ENCODE peak calls at places on chromosomes 5 and 9, in seven cellular contexts. F is mammary epithelial cell; Q is GM23248; M is H1; Z is psoas muscle; W is CD8-positive, alpha-beta memory T cell; G is stomach. I is an unnamed sample. For H3K4me1 and H3K9me3, the result is how much of the 10 kb centered on the place peaks cover.

GRCh38 chr5:43027054-43027785 is 12.9 kb downstream of the ANXA2R start:
- DNase-seq in G (no peak), Z (no peak), M (no peak), F (no peak), Q (no peak), W (no peak), I (no peak)

GRCh38 chr5:98158440-98158839 is 615.0 kb upstream of the RGMB start:
- DNase-seq in Z (no peak), Q (no peak), G (no peak), M (no peak), W (no peak), F (no peak), I (no peak)

GRCh38 chr5:123448017-123448617 is 24.9 kb upstream of the CEP120 start:
- DNase-seq in G (no peak), F (no peak), M (no peak), W (no peak), Q (no peak), Z (no peak), I (no peak)

GRCh38 chr5:142894749-142895148 is 124.6 kb downstream of the ARHGAP26 start:
- DNase-seq in G (no peak), Z (no peak), M (no peak), F (no peak), W (no peak), Q (peak), I (no peak)

GRCh38 chr9:504921-505821 is 290.5 kb downstream of the DOCK8 start:
- DNase-seq in W (peak), F (peak), Q (peak), M (peak), Z (peak), G (peak), I (no peak)

GRCh38 chr5:164097747-164098146 is 592.3 kb downstream of the MAT2B start:
- DNase-seq in F (peak), Z (no peak), G (no peak), M (no peak), Q (no peak), W (no peak), I (no peak)

GRCh38 chr5:7754997-7755596 is 95.8 kb downstream of the CFAP90 start:
- DNase-seq in G (peak), Z (peak), M (peak), W (no peak), Q (peak), F (peak), I (peak)

GRCh38 chr9:70406446-70406862 is 8.0 kb downstream of the KLF9 start:
- DNase-seq in Z (no peak), W (no peak), G (no peak), Q (peak), M (no peak), F (no peak), I (no peak)

GRCh38 chr5:148125641-148126040 is 42.7 kb upstream of the SPINK14 start:
- DNase-seq in Z (no peak), Q (peak), F (peak), G (no peak), W (no peak), M (no peak), I (no peak)

GRCh38 chr9:130039504-130040147 is 3.4 kb downstream of the FNBP1 start:
- DNase-seq in M (no peak), F (no peak), W (peak), Q (no peak), G (no peak), Z (no peak), I (peak)

GRCh38 chr9:133050781-133051180 is 11.0 kb upstream of the CEL start:
- DNase-seq in G (peak), M (no peak), Z (no peak), F (no peak), W (no peak), Q (no peak), I (peak)

GRCh38 chr5:162068412-162068811 is 839 bp downstream of the GABRG2 start:
- DNase-seq in Q (peak), W (no peak), G (no peak), M (peak), F (peak), Z (no peak), I (peak)

GRCh38 chr9:107878462-107878861 is 388.9 kb upstream of the KLF4 start:
- DNase-seq in G (no peak), M (no peak), F (no peak), Z (no peak), W (no peak), Q (no peak), I (no peak)

GRCh38 chr5:42889311-42889933 is 77.7 kb upstream of the SELENOP start:
- DNase-seq in Q (peak), G (peak), W (peak), M (peak), Z (peak), F (peak), I (peak)

GRCh38 chr9:18847576-18848275 is 185.3 kb downstream of the SAXO1 start:
- DNase-seq in M (no peak), Z (no peak), Q (no peak), F (no peak), G (peak), W (no peak), I (no peak)

GRCh38 chr5:78964889-78965288 is 20.2 kb downstream of the ARSB start:
- DNase-seq in Q (peak), M (no peak), F (peak), G (no peak), W (no peak), Z (no peak), I (peak)

DNA sequence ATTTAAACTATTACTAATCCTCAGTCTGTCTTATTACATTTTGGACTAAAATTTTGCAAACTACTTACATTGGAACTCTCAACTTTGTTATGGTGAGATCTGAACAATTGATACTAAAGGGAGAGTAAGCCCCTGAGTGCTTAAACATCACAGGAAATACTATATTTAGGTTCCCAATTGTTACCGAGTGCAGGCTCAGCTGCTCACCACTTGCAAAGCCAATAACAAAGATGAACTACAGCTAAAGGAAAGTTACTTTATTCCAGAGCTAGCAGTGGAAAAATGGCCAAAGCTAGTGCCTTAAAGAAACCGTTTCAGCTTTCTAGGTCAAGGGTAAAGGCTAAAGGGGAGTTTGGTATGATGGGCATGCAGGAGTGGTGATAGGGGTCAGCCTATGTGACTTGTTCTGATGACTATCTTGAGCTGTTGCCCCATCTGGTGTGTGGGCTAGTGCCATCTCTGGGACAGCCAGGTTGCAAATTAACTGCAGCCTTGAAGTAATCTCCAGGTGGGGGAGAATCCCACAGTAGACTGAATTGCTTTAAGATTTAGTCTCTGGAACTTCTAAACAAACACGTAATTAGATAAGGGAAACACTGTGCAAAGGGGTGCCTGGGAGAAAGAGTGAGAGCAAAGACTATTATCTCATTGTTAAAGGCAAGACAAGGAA is 7.8 kb upstream of the NDUFB6 start:
- DNase-seq in W (no peak), Q (no peak), F (no peak), G (no peak), Z (no peak), M (no peak), I (no peak)
- H3K27ac ChIP-seq in W (no peak), Q (no peak), F (no peak), G (no peak), Z (no peak), M (no peak), I (no peak)

GRCh38 chr5:102865510-102866314 is 110.6 kb downstream of the PAM start:
- DNase-seq in M (peak), Z (peak), G (peak), W (peak), F (peak), Q (peak), I (peak)
- H3K4me1 ChIP-seq in M (under half), Z (under half), G (under half), W (under half), F (under half), Q (under half), I (under half)

GRCh38 chr9:40927851-40928802 is 200.4 kb downstream of the FOXD4L6 start:
- DNase-seq in W (no peak), G (no peak), Q (no peak), M (peak), F (no peak), Z (no peak), I (no peak)
- H3K9me3 ChIP-seq in W (under half), G (half or more), Q (under half), M (half or more), F (under half), Z (half or more), I (under half)

DNA sequence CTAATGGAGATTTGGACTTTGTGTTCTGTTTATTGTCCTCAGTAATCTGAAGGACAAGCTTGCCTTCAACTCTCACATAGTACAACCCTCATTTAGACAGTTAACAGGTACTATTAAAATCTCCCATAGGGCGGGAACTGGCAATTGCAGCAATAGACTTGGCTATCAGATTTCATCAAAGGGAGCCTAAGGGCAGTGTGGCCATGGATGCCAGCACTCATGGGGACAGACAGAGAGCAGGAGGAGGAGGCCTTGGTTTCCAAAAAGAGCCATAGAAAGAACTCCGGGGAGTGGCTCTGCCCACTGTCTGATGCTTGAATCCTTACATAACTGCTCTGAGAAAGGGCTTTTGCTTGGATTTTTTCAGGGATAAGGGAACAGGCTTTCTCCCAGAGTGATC is 6.8 kb downstream of the SLC36A1 start:
- DNase-seq in W (no peak), Z (peak), G (no peak), Q (no peak), F (no peak), M (no peak), I (no peak)
- H3K27ac ChIP-seq in W (no peak), Z (peak), G (no peak), Q (no peak), F (no peak), M (no peak), I (no peak)

DNA sequence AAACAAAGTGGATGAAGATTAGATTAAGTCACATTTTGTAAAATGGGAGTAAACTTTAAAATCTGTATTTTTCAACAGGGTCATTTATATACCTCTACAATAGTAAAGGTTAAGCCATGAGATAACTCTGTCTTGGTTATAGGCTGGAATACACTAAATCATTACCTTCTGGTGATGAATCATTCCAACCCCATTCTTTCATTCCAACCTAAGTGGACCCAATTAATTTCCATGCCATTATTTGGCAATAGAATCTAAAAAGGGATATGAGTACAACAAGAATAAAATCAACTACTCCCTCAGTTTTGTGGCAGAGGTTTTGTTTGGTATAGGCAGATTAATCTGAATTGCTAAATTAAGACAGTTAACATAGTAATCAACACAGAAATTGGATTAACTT is 54.3 kb downstream of the ELAVL2 start:
- DNase-seq in W (no peak), Z (no peak), G (no peak), F (peak), M (no peak), Q (no peak), I (no peak)
- H3K4me1 ChIP-seq in W (under half), Z (under half), G (under half), F (half or more), M (under half), Q (under half), I (under half)

GRCh38 chr9:34195143-34195542 is 16.3 kb downstream of the UBAP1 start:
- DNase-seq in M (no peak), F (no peak), W (no peak), Z (no peak), Q (no peak), G (no peak), I (no peak)
- H3K9me3 ChIP-seq in M (under half), F (under half), W (under half), Z (under half), Q (under half), G (under half), I (under half)

GRCh38 chr5:90134892-90135291 is 274.7 kb downstream of the CETN3 start:
- DNase-seq in Z (peak), F (no peak), W (no peak), G (peak), M (no peak), Q (peak), I (no peak)

GRCh38 chr5:90133941-90134340 is 275.6 kb downstream of the CETN3 start:
- DNase-seq in W (no peak), Z (no peak), G (no peak), Q (no peak), F (no peak), M (no peak), I (no peak)

GRCh38 chr5:90134381-90134780 is 275.2 kb downstream of the CETN3 start:
- DNase-seq in W (no peak), Q (no peak), G (no peak), Z (no peak), F (no peak), M (no peak), I (no peak)

GRCh38 chr5:90136952-90137528 is 272.5 kb downstream of the CETN3 start:
- DNase-seq in F (no peak), Z (peak), G (no peak), W (no peak), M (no peak), Q (no peak), I (no peak)

DNA sequence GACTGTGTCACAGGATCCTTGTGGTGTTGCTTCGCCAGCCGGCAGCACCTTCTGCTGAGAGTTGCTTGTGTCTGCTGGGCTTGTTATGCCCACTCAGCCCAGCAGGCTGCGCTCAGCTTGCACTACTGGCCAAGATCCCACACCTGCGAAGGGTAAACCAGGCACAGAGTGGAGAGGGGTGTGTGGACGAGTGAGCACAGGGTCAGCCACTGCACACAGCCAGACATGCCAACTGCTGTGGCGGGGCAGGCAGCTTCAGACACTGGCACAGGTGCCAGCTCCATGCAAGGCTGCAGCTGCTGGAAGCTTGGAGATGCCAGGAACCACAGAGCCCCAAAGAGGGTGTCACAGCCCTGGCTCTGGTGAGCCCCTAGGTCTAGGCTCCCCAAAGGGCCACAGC is 273.6 kb downstream of the CETN3 start:
- DNase-seq in G (no peak), M (peak), W (no peak), Q (no peak), F (no peak), Z (peak), I (no peak)
- H3K27ac ChIP-seq in G (no peak), M (no peak), W (no peak), Q (no peak), F (no peak), Z (no peak), I (no peak)

DNA sequence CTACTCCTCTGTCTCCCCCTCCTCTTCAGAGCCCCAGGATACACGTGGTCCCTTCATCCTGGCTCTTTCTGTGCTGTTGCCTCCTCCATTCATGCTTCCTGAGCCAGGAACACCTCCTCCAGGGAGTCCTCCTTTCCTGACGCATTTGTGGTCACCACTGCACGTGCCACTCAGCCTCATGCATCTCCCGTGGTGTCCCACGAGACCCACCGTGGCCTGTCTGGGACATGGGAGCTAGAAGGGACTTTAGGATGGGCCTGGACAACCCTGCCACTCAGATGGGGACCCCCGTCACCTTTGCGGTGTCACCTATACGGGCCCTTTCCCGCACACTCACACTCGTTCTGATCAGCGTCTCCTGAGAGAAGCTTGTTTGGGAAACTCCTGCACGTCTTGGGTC is 6.7 kb downstream of the GLIPR2 start:
- DNase-seq in M (no peak), G (no peak), W (no peak), Z (no peak), F (no peak), Q (no peak), I (no peak)
- H3K4me1 ChIP-seq in M (under half), G (half or more), W (half or more), Z (under half), F (under half), Q (under half), I (under half)

I was measured in SJCRH30.